ENCODE peak calls at places on chromosome 2, in four cellular contexts. R is ACHN, U is activated gamma-delta T cell treated with Interleukin-2 at 50 U/mL for 16 hours, B is NCI-H1417. H is an unnamed sample.

GRCh38 chr2:214341636-214342035 is 69.2 kb upstream of the VWC2L start:
- DNase-seq in R (no peak), U (no peak), B (no peak), H (no peak)

GRCh38 chr2:102044967-102045489 is 53.3 kb downstream of the IL1R2 start:
- DNase-seq in R (no peak), U (no peak), B (no peak), H (no peak)

GRCh38 chr2:211347328-211347727 is 790.9 kb downstream of the CPS1 start:
- DNase-seq in R (no peak), U (no peak), B (no peak), H (no peak)

GRCh38 chr2:25567406-25567805 is 106.0 kb downstream of the DTNB start:
- DNase-seq in R (peak; percentile 65), U (no peak), B (peak; percentile 6), H (peak; percentile 58)

GRCh38 chr2:230541934-230542380 is 126.0 kb downstream of the SP100 start:
- DNase-seq in R (no peak), U (no peak), B (no peak), H (no peak)

GRCh38 chr2:675460-675859 is 1.7 kb downstream of the TMEM18 start:
- DNase-seq in R (no peak), U (no peak), B (no peak), H (no peak)

GRCh38 chr2:174788291-174788929 is 24.1 kb upstream of the CHRNA1 start:
- DNase-seq in R (no peak), U (no peak), B (no peak), H (no peak)

GRCh38 chr2:68124321-68124720 is 33.4 kb upstream of the PNO1 start:
- DNase-seq in R (no peak), U (no peak), B (no peak), H (no peak)

H was measured in Ammon's horn.